ENCODE peak calls at places on chromosomes 1 and 21, in seven cellular contexts. H is EH; A is GM12865; L is activated T-cell treated with anti-CD3 and anti-CD28 coated beads for 24 hours; U is DMS153; S is T-cell; N is CD8-positive, alpha-beta memory T cell. D is an unnamed sample.

GRCh38 chr1:84260852-84261518 is 40.5 kb upstream of the SAMD13 start:
- DNase-seq in L (no peak), H (no peak), S (no peak), A (no peak), N (no peak), U (peak; percentile 87), D (peak; percentile 93)

GRCh38 chr1:40386311-40386778 is 12.8 kb downstream of the SMAP2 start:
- DNase-seq in N (no peak), A (no peak), L (no peak), S (no peak), H (no peak), U (no peak), D (no peak)

GRCh38 chr1:205068457-205069035 is 15.7 kb downstream of the TMEM81 start:
- DNase-seq in U (no peak), N (no peak), H (peak; percentile 40), A (no peak), L (no peak), S (no peak), D (no peak)

GRCh38 chr1:198601936-198602889 is 36.6 kb upstream of the PTPRC start:
- DNase-seq in H (peak; percentile 85), L (no peak), N (no peak), A (peak; percentile 57), U (no peak), S (no peak), D (no peak)

GRCh38 chr1:6494627-6495026 is 3.2 kb upstream of the PLEKHG5 start:
- DNase-seq in H (no peak), L (no peak), N (no peak), S (no peak), A (no peak), U (no peak), D (no peak)

GRCh38 chr1:87515781-87516180 is 187.1 kb downstream of the LMO4 start:
- DNase-seq in S (no peak), H (no peak), A (no peak), L (no peak), U (no peak), N (no peak), D (no peak)

GRCh38 chr1:94102126-94102525 is 18.8 kb downstream of the ABCA4 start:
- DNase-seq in N (no peak), S (no peak), A (no peak), U (no peak), L (no peak), H (no peak), D (no peak)

GRCh38 chr1:30068787-30069472 is 654.5 kb downstream of the MATN1 start:
- DNase-seq in N (no peak), S (no peak), A (no peak), H (no peak), L (no peak), U (no peak), D (no peak)

GRCh38 chr1:169509354-169509753 is 23.6 kb upstream of the SLC19A2 start:
- DNase-seq in L (no peak), N (no peak), S (no peak), H (no peak), A (no peak), U (peak; percentile 62), D (peak; percentile 27)

GRCh38 chr21:15768045-15768601 is 38.3 kb downstream of the USP25 start:
- DNase-seq in U (no peak), L (no peak), H (peak; percentile 29), A (no peak), N (no peak), S (no peak), D (no peak)

GRCh38 chr1:116448785-116449385 is 75.8 kb downstream of the ATP1A1 start:
- DNase-seq in N (no peak), L (no peak), S (no peak), H (peak; percentile 18), U (peak; percentile 20), A (no peak), D (no peak)

GRCh38 chr1:114610546-114611245 is 29.3 kb upstream of the BCAS2 start:
- DNase-seq in H (peak; percentile 6), L (no peak), N (no peak), A (no peak), U (no peak), S (no peak), D (no peak)

GRCh38 chr1:85339089-85339488 is 62.7 kb upstream of the BCL10 start:
- DNase-seq in A (no peak), N (no peak), L (no peak), S (no peak), H (peak; percentile 59), U (no peak), D (no peak)

GRCh38 chr21:32519945-32520884 is 65.1 kb downstream of the TCP10L start:
- DNase-seq in L (no peak), H (no peak), S (no peak), A (no peak), U (no peak), N (no peak), D (no peak)

GRCh38 chr1:33986389-33987095 is 122.7 kb downstream of the HMGB4 start:
- DNase-seq in N (no peak), A (no peak), S (no peak), U (no peak), L (no peak), H (peak; percentile 70), D (no peak)

GRCh38 chr21:15014220-15014619 is 50.6 kb downstream of the NRIP1 start:
- DNase-seq in A (no peak), N (no peak), S (no peak), U (no peak), L (no peak), H (peak; percentile 53), D (no peak)

GRCh38 chr1:212458817-212459216 is 26.1 kb downstream of the NENF start:
- DNase-seq in H (peak; percentile 24), S (no peak), N (no peak), U (no peak), L (no peak), A (no peak), D (no peak)

GRCh38 chr1:180415985-180416633 is 86.3 kb downstream of the ACBD6 start:
- DNase-seq in A (peak; percentile 34), H (peak; percentile 57), S (no peak), L (no peak), N (no peak), U (peak; percentile 50), D (no peak)

GRCh38 chr1:43454270-43455011 is 710 bp upstream of the HYI start:
- DNase-seq in N (peak; percentile 47), L (peak; percentile 46), A (peak; percentile 95), U (peak; percentile 99), H (peak; percentile 87), S (peak; percentile 44), D (peak; percentile 87)

GRCh38 chr1:170471310-170471839 is 60.6 kb upstream of the GORAB start:
- DNase-seq in N (no peak), S (no peak), L (no peak), A (no peak), U (no peak), H (peak; percentile 84), D (no peak)

GRCh38 chr1:234722904-234723588 is 113.1 kb upstream of the IRF2BP2 start:
- DNase-seq in H (peak; percentile 89), L (peak; percentile 71), U (peak; percentile 73), S (peak; percentile 21), N (peak; percentile 15), A (no peak), D (no peak)

GRCh38 chr1:107141491-107142369 is 891 bp downstream of the NTNG1 start:
- DNase-seq in N (no peak), S (no peak), L (no peak), U (no peak), H (peak; percentile 58), A (peak; percentile 26), D (peak; percentile 28)

GRCh38 chr1:231818342-231818741 is 191.8 kb downstream of the DISC1 start:
- DNase-seq in A (no peak), U (no peak), N (no peak), H (no peak), L (no peak), S (no peak), D (no peak)

GRCh38 chr1:47212636-47213229 is 19.3 kb downstream of the TAL1 start:
- DNase-seq in H (no peak), N (no peak), L (no peak), U (no peak), S (no peak), A (no peak), D (no peak)

GRCh38 chr1:117093870-117094621 is 27.5 kb downstream of the TRIM45 start:
- DNase-seq in U (no peak), N (no peak), A (peak; percentile 41), S (peak; percentile 3), L (peak; percentile 32), H (peak; percentile 76), D (no peak)

GRCh38 chr1:165152727-165153126 is 203.8 kb downstream of the LMX1A start:
- DNase-seq in L (no peak), S (no peak), N (no peak), A (no peak), H (no peak), U (peak; percentile 53), D (no peak)

GRCh38 chr1:84780000-84780716 is 89.9 kb upstream of the SSX2IP start:
- DNase-seq in S (no peak), N (no peak), U (no peak), A (no peak), H (peak; percentile 13), L (no peak), D (no peak)

GRCh38 chr21:25938673-25939395 is 204.1 kb downstream of the GABPA start:
- DNase-seq in S (no peak), L (no peak), H (no peak), U (no peak), A (peak; percentile 11), N (no peak), D (no peak)

GRCh38 chr1:81797701-81798100 is 3.0 kb upstream of the ADGRL2 start:
- DNase-seq in L (no peak), N (no peak), U (no peak), H (no peak), A (no peak), S (no peak), D (no peak)

GRCh38 chr1:200367841-200368534 is 41.8 kb downstream of the ZNF281 start:
- DNase-seq in L (no peak), A (no peak), U (no peak), N (no peak), S (no peak), H (peak; percentile 97), D (no peak)

GRCh38 chr1:7300893-7301292 is 470.2 kb upstream of the VAMP3 start:
- DNase-seq in S (no peak), H (peak; percentile 95), A (no peak), L (no peak), N (no peak), U (no peak), D (no peak)

GRCh38 chr21:37565530-37566223 is 199.1 kb downstream of the DYRK1A start:
- DNase-seq in L (no peak), U (no peak), S (no peak), A (no peak), H (peak; percentile 77), N (no peak), D (no peak)

GRCh38 chr1:236282159-236282716 is 480 bp upstream of the ERO1B start:
- DNase-seq in L (no peak), N (no peak), U (no peak), H (no peak), A (peak; percentile 71), S (peak; percentile 46), D (peak; percentile 64)

GRCh38 chr1:200693327-200693726 is 23.6 kb upstream of the DDX59 start:
- DNase-seq in S (no peak), H (no peak), L (no peak), U (no peak), N (no peak), A (peak; percentile 6), D (no peak)

GRCh38 chr1:185681034-185681633 is 53.1 kb upstream of the HMCN1 start:
- DNase-seq in S (no peak), H (peak; percentile 64), U (peak; percentile 33), L (no peak), A (peak; percentile 60), N (no peak), D (peak; percentile 28)